ENCODE peak calls at places on chromosomes 4 and X, in four cellular contexts. One of them, this sample, is unnamed.

GRCh38 chrX:13376857-13377441 is 57.1 kb upstream of the ATXN3L start:
- DNase-seq in ovary: no peak
- DNase-seq in M059J: peak
- DNase-seq in activated CD4-positive, alpha-beta T cell treated with anti-CD3 and anti-CD28 coated beads, Interleukin-2, amount 50 U/mL, for 48 hours: peak
- DNase-seq in this sample: peak

GRCh38 chr4:182143822-182144620 is 99.2 kb upstream of the TENM3 start:
- DNase-seq in ovary: peak
- DNase-seq in M059J: peak
- DNase-seq in activated CD4-positive, alpha-beta T cell treated with anti-CD3 and anti-CD28 coated beads, Interleukin-2, amount 50 U/mL, for 48 hours: no peak
- DNase-seq in this sample: peak

GRCh38 chrX:134544614-134545255 is 84.8 kb downstream of the HPRT1 start:
- DNase-seq in ovary: peak
- DNase-seq in M059J: no peak
- DNase-seq in activated CD4-positive, alpha-beta T cell treated with anti-CD3 and anti-CD28 coated beads, Interleukin-2, amount 50 U/mL, for 48 hours: no peak
- DNase-seq in this sample: no peak

GRCh38 chr4:127505203-127505602 is 127.6 kb upstream of the INTU start:
- DNase-seq in ovary: no peak
- DNase-seq in M059J: peak
- DNase-seq in activated CD4-positive, alpha-beta T cell treated with anti-CD3 and anti-CD28 coated beads, Interleukin-2, amount 50 U/mL, for 48 hours: no peak
- DNase-seq in this sample: peak

GRCh38 chr4:6414578-6414977 is 57.8 kb downstream of the PPP2R2C start:
- DNase-seq in ovary: no peak
- DNase-seq in M059J: no peak
- DNase-seq in activated CD4-positive, alpha-beta T cell treated with anti-CD3 and anti-CD28 coated beads, Interleukin-2, amount 50 U/mL, for 48 hours: no peak
- DNase-seq in this sample: no peak

GRCh38 chr4:124060261-124060918 is 652.1 kb downstream of the ANKRD50 start:
- DNase-seq in ovary: peak
- DNase-seq in M059J: peak
- DNase-seq in activated CD4-positive, alpha-beta T cell treated with anti-CD3 and anti-CD28 coated beads, Interleukin-2, amount 50 U/mL, for 48 hours: no peak
- DNase-seq in this sample: peak

GRCh38 chrX:6129751-6130150 is 98.9 kb downstream of the NLGN4X start:
- DNase-seq in ovary: no peak
- DNase-seq in M059J: no peak
- DNase-seq in activated CD4-positive, alpha-beta T cell treated with anti-CD3 and anti-CD28 coated beads, Interleukin-2, amount 50 U/mL, for 48 hours: no peak
- DNase-seq in this sample: no peak

GRCh38 chr4:181968371-181968770 is 274.8 kb upstream of the TENM3 start:
- DNase-seq in ovary: no peak
- DNase-seq in M059J: peak
- DNase-seq in activated CD4-positive, alpha-beta T cell treated with anti-CD3 and anti-CD28 coated beads, Interleukin-2, amount 50 U/mL, for 48 hours: no peak
- DNase-seq in this sample: no peak

GRCh38 chr4:13544556-13545393 is 467 bp upstream of the NKX3-2 start:
- DNase-seq in ovary: no peak
- DNase-seq in M059J: peak
- DNase-seq in activated CD4-positive, alpha-beta T cell treated with anti-CD3 and anti-CD28 coated beads, Interleukin-2, amount 50 U/mL, for 48 hours: peak
- DNase-seq in this sample: peak

GRCh38 chrX:25072247-25072646 is 56.5 kb upstream of the ARX start:
- DNase-seq in ovary: no peak
- DNase-seq in M059J: no peak
- DNase-seq in activated CD4-positive, alpha-beta T cell treated with anti-CD3 and anti-CD28 coated beads, Interleukin-2, amount 50 U/mL, for 48 hours: no peak
- DNase-seq in this sample: no peak

This sample was measured in mesenchymal stem cell.